ENCODE peak calls at places on chromosome 21, in ten cellular contexts. W, O, J, G, C, Z, H, M, Q and X are unnamed samples.

GRCh38 chr21:42319851-42320602 is 4.8 kb upstream of the TFF3 start:
- DNase-seq in M (no peak), G (no peak), O (no peak), W (no peak), J (no peak), H (no peak), Q (no peak), C (no peak), Z (no peak), X (no peak)

GRCh38 chr21:14120091-14120734 is 90.5 kb downstream of the LIPI start:
- DNase-seq in O (peak; percentile 37), J (no peak), G (no peak), H (no peak), M (no peak), W (peak; percentile 3), C (peak; percentile 47), Z (peak; percentile 73), Q (no peak), X (no peak)

GRCh38 chr21:44024895-44025353 is 12.8 kb downstream of the TRAPPC10 start:
- DNase-seq in H (no peak), O (peak; percentile 70), C (peak; percentile 64), J (no peak), W (peak; percentile 77), Q (peak; percentile 22), Z (no peak), G (no peak), M (peak; percentile 66), X (no peak)

GRCh38 chr21:42162831-42163510 is 56.0 kb upstream of the ABCG1 start:
- DNase-seq in W (no peak), O (peak; percentile 25), J (no peak), G (no peak), C (no peak), Z (no peak), M (peak; percentile 14), Q (peak; percentile 19), H (no peak), X (no peak)

GRCh38 chr21:45378258-45378966 is 26.6 kb upstream of the COL18A1 start:
- DNase-seq in W (peak; percentile 86), Q (no peak), C (no peak), M (peak; percentile 37), O (no peak), G (no peak), J (no peak), H (no peak), Z (peak; percentile 41), X (no peak)

GRCh38 chr21:39666681-39667315 is 54.1 kb downstream of the B3GALT5 start:
- DNase-seq in M (no peak), Z (no peak), W (no peak), C (no peak), G (no peak), J (no peak), H (no peak), Q (no peak), O (no peak), X (no peak)

GRCh38 chr21:29490016-29490415 is 191.3 kb downstream of the BACH1 start:
- DNase-seq in Q (no peak), C (no peak), M (peak; percentile 39), H (no peak), J (no peak), O (peak; percentile 40), G (no peak), Z (no peak), W (peak; percentile 58), X (no peak)

GRCh38 chr21:39097981-39098380 is 85.3 kb downstream of the PSMG1 start:
- DNase-seq in J (no peak), Q (no peak), C (no peak), H (no peak), W (no peak), Z (no peak), M (no peak), G (no peak), O (no peak), X (no peak)

GRCh38 chr21:45087022-45087823 is 12.8 kb downstream of the ADARB1 start:
- DNase-seq in G (no peak), Q (no peak), H (no peak), J (no peak), M (peak; percentile 50), Z (no peak), O (no peak), W (no peak), C (peak; percentile 57), X (peak; percentile 20)

GRCh38 chr21:26148071-26148470 is 22.5 kb downstream of the APP start:
- DNase-seq in W (peak; percentile 68), Z (peak; percentile 61), O (peak; percentile 57), J (no peak), C (no peak), H (no peak), G (no peak), M (no peak), Q (peak; percentile 63), X (no peak)

GRCh38 chr21:44568261-44568660 is 5.3 kb upstream of the KRTAP10-4 start:
- DNase-seq in C (no peak), J (no peak), Q (no peak), M (no peak), Z (no peak), W (no peak), O (no peak), G (no peak), H (no peak), X (no peak)

GRCh38 chr21:15301736-15302135 is 236.9 kb upstream of the NRIP1 start:
- DNase-seq in Z (no peak), J (no peak), Q (no peak), O (peak; percentile 78), W (peak; percentile 44), H (no peak), M (no peak), C (no peak), G (no peak), X (no peak)

GRCh38 chr21:44059710-44060109 is 47.5 kb upstream of the PWP2 start:
- DNase-seq in H (no peak), M (no peak), W (peak; percentile 14), Z (no peak), G (no peak), Q (no peak), J (no peak), C (no peak), O (no peak), X (peak; percentile 10)

GRCh38 chr21:21366277-21366676 is 368.1 kb downstream of the NCAM2 start:
- DNase-seq in H (no peak), Z (no peak), Q (no peak), J (no peak), W (no peak), C (no peak), M (no peak), G (no peak), O (no peak), X (no peak)

GRCh38 chr21:39633770-39634181 is 21.0 kb downstream of the B3GALT5 start:
- DNase-seq in Z (no peak), M (peak; percentile 87), J (no peak), O (peak; percentile 5), C (no peak), H (no peak), Q (peak; percentile 98), G (no peak), W (peak; percentile 93), X (no peak)

GRCh38 chr21:40839551-40839950 is 7.4 kb downstream of the DSCAM start:
- DNase-seq in W (no peak), J (no peak), Z (no peak), C (no peak), M (no peak), H (no peak), Q (no peak), O (no peak), G (no peak), X (no peak)

GRCh38 chr21:38159355-38159754 is 97.4 kb upstream of the KCNJ15 start:
- DNase-seq in H (no peak), C (peak; percentile 80), Q (peak; percentile 82), O (peak; percentile 82), G (peak; percentile 55), Z (peak; percentile 71), W (peak; percentile 80), M (peak; percentile 91), J (peak; percentile 45), X (peak; percentile 6)

GRCh38 chr21:35424122-35424521 is 375.0 kb upstream of the RUNX1 start:
- DNase-seq in H (no peak), M (no peak), C (no peak), Q (no peak), G (no peak), J (no peak), Z (no peak), W (no peak), O (no peak), X (no peak)

GRCh38 chr21:27083144-27083543 is 116.3 kb upstream of the ADAMTS5 start:
- DNase-seq in H (no peak), Z (no peak), J (no peak), O (no peak), C (no peak), M (no peak), W (no peak), G (no peak), Q (no peak), X (no peak)

GRCh38 chr21:42062543-42063022 is 8.5 kb upstream of the UMODL1 start:
- DNase-seq in W (no peak), G (no peak), J (no peak), C (peak; percentile 75), Q (no peak), H (no peak), O (no peak), Z (no peak), M (no peak), X (no peak)

GRCh38 chr21:30684506-30684905 is 34.1 kb downstream of the KRTAP21-3 start:
- DNase-seq in J (no peak), M (no peak), Q (no peak), O (no peak), G (no peak), C (no peak), Z (no peak), H (no peak), W (no peak), X (no peak)

GRCh38 chr21:25949701-25950100 is 214.9 kb downstream of the GABPA start:
- DNase-seq in M (no peak), H (no peak), Q (no peak), Z (no peak), G (peak; percentile 66), W (no peak), J (no peak), O (no peak), C (no peak), X (no peak)

GRCh38 chr21:28537371-28538079 is 455.2 kb downstream of the LTN1 start:
- DNase-seq in O (peak; percentile 95), C (no peak), Q (peak; percentile 83), W (peak; percentile 30), H (no peak), M (peak; percentile 98), Z (no peak), J (no peak), G (no peak), X (no peak)